ENCODE peak calls at places on chromosomes 16 and 17, in ten cellular contexts. F, P, R, D, O, Y, N, J, E and V are unnamed samples.
A peak's percentile ranks its signal among the peaks of the same experiment; 100 is the strongest.

GRCh38 chr17:74280093-74280513 is 6.1 kb downstream of the DNAI2 start:
- DNase-seq in F (peak; percentile 79), P (peak; percentile 52), R (no peak), D (no peak), O (no peak), Y (no peak), N (no peak), J (no peak), E (no peak), V (no peak)

GRCh38 chr17:78674156-78674555 is 97.0 kb upstream of the DNAH17 start:
- DNase-seq in F (no peak), P (no peak), R (no peak), D (no peak), O (no peak), Y (no peak), N (no peak), J (no peak), E (no peak), V (no peak)

GRCh38 chr17:69418535-69418934 is 4.0 kb downstream of the MAP2K6 start:
- DNase-seq in F (no peak), P (no peak), R (no peak), D (no peak), O (no peak), Y (no peak), N (no peak), J (no peak), E (no peak), V (no peak)

GRCh38 chr17:62064029-62064790 is 868 bp downstream of the MED13 start:
- DNase-seq in F (peak; percentile 52), P (no peak), R (no peak), D (no peak), O (no peak), Y (no peak), N (no peak), J (no peak), E (no peak), V (peak; percentile 23)

GRCh38 chr17:39674702-39675389 is 6.6 kb downstream of the PNMT start:
- DNase-seq in F (no peak), P (no peak), R (no peak), D (no peak), O (peak; percentile 99), Y (no peak), N (no peak), J (no peak), E (peak; percentile 63), V (no peak)

GRCh38 chr17:63881935-63882601 is at the start of gene GH2:
- DNase-seq in F (peak; percentile 85), P (peak; percentile 49), R (no peak), D (no peak), O (peak; percentile 39), Y (peak; percentile 48), N (peak; percentile 12), J (peak; percentile 10), E (no peak), V (peak; percentile 63)

GRCh38 chr17:58156839-58157803 is 8.9 kb downstream of the OR4D1 start:
- DNase-seq in F (peak; percentile 22), P (peak; percentile 43), R (no peak), D (no peak), O (peak; percentile 25), Y (peak; percentile 48), N (no peak), J (no peak), E (peak; percentile 54), V (peak; percentile 2)

GRCh38 chr17:17741346-17742023 is 60.2 kb downstream of the RAI1 start:
- DNase-seq in F (no peak), P (no peak), R (no peak), D (no peak), O (no peak), Y (peak; percentile 74), N (no peak), J (no peak), E (no peak), V (no peak)

GRCh38 chr17:13351046-13351445 is 250.7 kb downstream of the HS3ST3A1 start:
- DNase-seq in F (no peak), P (no peak), R (peak; percentile 29), D (no peak), O (no peak), Y (no peak), N (no peak), J (no peak), E (no peak), V (peak; percentile 84)

GRCh38 chr17:559699-560378 is 154.8 kb downstream of the VPS53 start:
- DNase-seq in F (no peak), P (no peak), R (peak; percentile 93), D (no peak), O (no peak), Y (no peak), N (no peak), J (peak; percentile 87), E (peak; percentile 76), V (peak; percentile 96)

GRCh38 chr17:80922580-80923160 is 69.0 kb upstream of the CHMP6 start:
- DNase-seq in F (no peak), P (no peak), R (no peak), D (no peak), O (no peak), Y (no peak), N (no peak), J (no peak), E (peak; percentile 53), V (no peak)

GRCh38 chr16:30490210-30490609 is 17.7 kb downstream of the ITGAL start:
- DNase-seq in F (no peak), P (no peak), R (no peak), D (no peak), O (no peak), Y (no peak), N (no peak), J (no peak), E (no peak), V (no peak)

GRCh38 chr17:29495011-29495410 is 71.8 kb downstream of the ABHD15 start:
- DNase-seq in F (no peak), P (no peak), R (no peak), D (no peak), O (no peak), Y (no peak), N (no peak), J (no peak), E (no peak), V (peak; percentile 59)

GRCh38 chr17:57268176-57268575 is 11.9 kb downstream of the MSI2 start:
- DNase-seq in F (no peak), P (no peak), R (no peak), D (no peak), O (no peak), Y (no peak), N (no peak), J (no peak), E (no peak), V (no peak)

GRCh38 chr16:25135239-25135878 is 23.8 kb downstream of the LCMT1 start:
- DNase-seq in F (no peak), P (no peak), R (no peak), D (peak; percentile 32), O (no peak), Y (no peak), N (no peak), J (peak; percentile 20), E (no peak), V (peak; percentile 67)

GRCh38 chr17:76523084-76524037 is 14.1 kb downstream of the CYGB start:
- DNase-seq in F (peak; percentile 86), P (peak; percentile 78), R (no peak), D (peak; percentile 22), O (peak; percentile 85), Y (peak; percentile 74), N (peak; percentile 56), J (no peak), E (peak; percentile 90), V (peak; percentile 60)

GRCh38 chr17:50527155-50527762 is 5.3 kb upstream of the EPN3 start:
- DNase-seq in F (no peak), P (no peak), R (no peak), D (no peak), O (no peak), Y (no peak), N (no peak), J (no peak), E (no peak), V (no peak)

GRCh38 chr17:76458580-76459490 is 5.9 kb upstream of the UBE2O start:
- DNase-seq in F (peak; percentile 69), P (no peak), R (no peak), D (no peak), O (no peak), Y (no peak), N (no peak), J (no peak), E (no peak), V (peak; percentile 65)

GRCh38 chr17:76383645-76384221 is 676 bp upstream of the SPHK1 start:
- DNase-seq in F (peak; percentile 82), P (peak; percentile 14), R (no peak), D (no peak), O (no peak), Y (peak; percentile 63), N (no peak), J (no peak), E (peak; percentile 78), V (peak; percentile 72)

GRCh38 chr17:21129023-21129681 is 2.4 kb downstream of the DHRS7B start:
- DNase-seq in F (no peak), P (no peak), R (no peak), D (peak; percentile 4), O (no peak), Y (no peak), N (no peak), J (no peak), E (no peak), V (peak; percentile 78)

GRCh38 chr17:43839670-43840101 is 6.7 kb upstream of the MPP3 start:
- DNase-seq in F (no peak), P (no peak), R (no peak), D (peak; percentile 93), O (no peak), Y (no peak), N (no peak), J (no peak), E (no peak), V (no peak)